ENCODE peak calls at places on chromosome 1, in six cellular contexts. P is tibial artery, A is ovary, N is SK-N-SH, K is GM06990, F is heart left ventricle. W is an unnamed sample.

GRCh38 chr1:6185635-6186382 is 5.7 kb upstream of the CHD5 start:
- DNase-seq in N (peak; percentile 61), P (no peak), A (no peak), K (no peak), F (no peak), W (no peak)

GRCh38 chr1:209076688-209077087 is 506.8 kb upstream of the CAMK1G start:
- DNase-seq in K (peak; percentile 20), N (no peak), F (no peak), A (no peak), P (no peak), W (no peak)

GRCh38 chr1:86750076-86750475 is 45.7 kb downstream of the SH3GLB1 start:
- DNase-seq in A (no peak), N (no peak), P (no peak), K (no peak), F (no peak), W (no peak)

GRCh38 chr1:237005674-237006073 is 1.4 kb upstream of the MT1HL1 start:
- DNase-seq in F (no peak), P (no peak), A (no peak), K (no peak), N (no peak), W (no peak)

GRCh38 chr1:202056644-202057334 is 46.4 kb downstream of the ELF3 start:
- DNase-seq in N (no peak), A (no peak), F (peak; percentile 80), P (no peak), K (no peak), W (no peak)

GRCh38 chr1:87291107-87291506 is 37.6 kb upstream of the LMO4 start:
- DNase-seq in F (no peak), P (no peak), A (no peak), K (no peak), N (no peak), W (no peak)

GRCh38 chr1:91730781-91731732 is 154.9 kb downstream of the TGFBR3 start:
- DNase-seq in P (no peak), N (no peak), F (no peak), K (no peak), A (no peak), W (no peak)

GRCh38 chr1:5839811-5840550 is 152.2 kb downstream of the NPHP4 start:
- DNase-seq in F (peak; percentile 40), A (no peak), K (no peak), N (no peak), P (no peak), W (no peak)

GRCh38 chr1:2115008-2115921 is 65.1 kb downstream of the PRKCZ start:
- DNase-seq in K (no peak), F (peak; percentile 48), A (no peak), N (no peak), P (no peak), W (no peak)

GRCh38 chr1:201310986-201311355 is 27.7 kb downstream of the PKP1 start:
- DNase-seq in P (no peak), F (peak; percentile 41), N (no peak), A (no peak), K (no peak), W (no peak)

GRCh38 chr1:219958875-219959417 is 30.6 kb upstream of the SLC30A10 start:
- DNase-seq in F (no peak), P (no peak), N (no peak), K (no peak), A (no peak), W (no peak)

GRCh38 chr1:202270871-202271326 is 70.8 kb downstream of the UBE2T start:
- DNase-seq in P (peak; percentile 47), A (no peak), N (no peak), F (no peak), K (no peak), W (no peak)

GRCh38 chr1:172668097-172668496 is 9.2 kb downstream of the FASLG start:
- DNase-seq in A (no peak), K (no peak), N (no peak), F (no peak), P (no peak), W (no peak)

GRCh38 chr1:19744335-19744743 is 55.4 kb downstream of the TMCO4 start:
- DNase-seq in N (no peak), P (no peak), F (no peak), A (no peak), K (no peak), W (no peak)

GRCh38 chr1:174153085-174153824 is 6.1 kb upstream of the RABGAP1L start:
- DNase-seq in A (no peak), P (no peak), K (peak; percentile 53), F (no peak), N (no peak), W (no peak)

GRCh38 chr1:108192581-108192980 is 7.6 kb downstream of the SLC25A24 start:
- DNase-seq in A (no peak), K (no peak), N (no peak), F (peak; percentile 56), P (no peak), W (no peak)

GRCh38 chr1:93673159-93673657 is 8.4 kb downstream of the BCAR3 start:
- DNase-seq in F (no peak), K (no peak), N (peak; percentile 40), P (no peak), A (no peak), W (no peak)

GRCh38 chr1:33094971-33095604 is 14.1 kb downstream of the AZIN2 start:
- DNase-seq in F (no peak), P (no peak), K (no peak), A (peak; percentile 62), N (peak; percentile 68), W (no peak)

GRCh38 chr1:183106166-183106565 is 79.9 kb upstream of the LAMC2 start:
- DNase-seq in K (no peak), A (no peak), F (no peak), P (no peak), N (no peak), W (no peak)

GRCh38 chr1:168362991-168363390 is 82.3 kb downstream of the TBX19 start:
- DNase-seq in K (no peak), P (no peak), F (no peak), A (no peak), N (no peak), W (no peak)

GRCh38 chr1:176164014-176164678 is 42.9 kb downstream of the COP1 start:
- DNase-seq in N (no peak), K (no peak), A (no peak), P (no peak), F (no peak), W (no peak)

GRCh38 chr1:221117548-221117951 is 238.3 kb downstream of the HLX start:
- DNase-seq in N (peak; percentile 49), K (no peak), F (peak; percentile 55), A (no peak), P (peak; percentile 73), W (peak; percentile 96)

GRCh38 chr1:23278717-23279116 is 61.4 kb upstream of the HTR1D start:
- DNase-seq in A (no peak), F (no peak), P (no peak), K (no peak), N (no peak), W (no peak)

GRCh38 chr1:235041201-235041600 is 87.4 kb downstream of the TOMM20 start:
- DNase-seq in N (no peak), P (peak; percentile 66), A (no peak), K (no peak), F (no peak), W (no peak)

GRCh38 chr1:2547210-2548067 is 8.7 kb upstream of the TNFRSF14 start:
- DNase-seq in N (no peak), K (peak; percentile 80), F (no peak), P (no peak), A (no peak), W (no peak)

GRCh38 chr1:193185861-193186714 is at the start of gene B3GALT2:
- DNase-seq in N (peak; percentile 19), F (no peak), K (no peak), P (no peak), A (no peak), W (no peak)

GRCh38 chr1:45684402-45684801 is 1.9 kb downstream of the GPBP1L1 start:
- DNase-seq in K (no peak), N (no peak), F (no peak), P (no peak), A (no peak), W (no peak)

GRCh38 chr1:109274533-109275476 is 8.1 kb downstream of the PSRC1 start:
- DNase-seq in P (no peak), K (no peak), N (peak; percentile 65), F (no peak), A (no peak), W (peak; percentile 79)

GRCh38 chr1:235336903-235337302 is 8.5 kb downstream of the GGPS1 start:
- DNase-seq in F (no peak), N (no peak), A (no peak), K (no peak), P (no peak), W (no peak)

GRCh38 chr1:204075890-204076837 is 3.2 kb downstream of the SOX13 start:
- DNase-seq in A (no peak), K (no peak), F (no peak), P (no peak), N (no peak), W (no peak)
- H3K4me3 ChIP-seq in A (peak overlapping the region; percentile 70), K (no peak overlapping the region), F (peak overlapping the region; percentile 90), P (peak overlapping the region; percentile 87), N (no peak overlapping the region), W (no peak overlapping the region)

GRCh38 chr1:37703061-37703460 is 10.7 kb downstream of the CDCA8 start:
- DNase-seq in F (no peak), A (no peak), P (no peak), K (no peak), N (no peak), W (no peak)
- TF ChIP-seq CTCF in F (no peak), A (no peak), P (no peak), K (no peak), N (no peak), W (no peak)

DNA sequence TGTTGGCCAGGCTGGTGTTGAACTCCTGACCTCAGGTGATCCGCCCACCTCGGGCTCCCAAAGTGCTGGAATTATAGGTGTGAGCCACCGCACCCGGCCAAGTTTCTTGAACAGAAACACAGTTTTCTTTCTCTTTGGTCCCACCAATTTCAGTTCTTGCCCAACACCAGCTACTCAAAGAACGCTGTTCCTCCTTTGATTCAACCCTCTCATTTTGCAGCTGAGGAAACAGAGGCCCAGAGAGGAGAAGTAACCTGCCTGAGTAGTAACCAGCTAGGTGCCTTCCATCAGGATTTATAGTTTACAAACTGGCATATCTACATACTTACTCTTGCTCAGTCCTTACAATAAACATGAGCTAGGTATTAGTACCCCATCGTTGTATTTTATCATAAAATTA is 119.9 kb downstream of the SYF2 start:
- DNase-seq in F (no peak), K (no peak), P (no peak), N (no peak), A (no peak), W (no peak)
- H3K4me3 ChIP-seq in F (no peak overlapping the region), K (no peak overlapping the region), P (no peak overlapping the region), N (no peak overlapping the region), A (no peak overlapping the region), W (no peak overlapping the region)

GRCh38 chr1:43074709-43075108 is 97.4 kb downstream of the EBNA1BP2 start:
- DNase-seq in K (no peak), N (no peak), A (no peak), F (no peak), P (no peak), W (no peak)

GRCh38 chr1:43074244-43074643 is 97.8 kb downstream of the EBNA1BP2 start:
- DNase-seq in N (no peak), F (no peak), K (no peak), A (no peak), P (no peak), W (no peak)

GRCh38 chr1:43073490-43074230 is 98.4 kb downstream of the EBNA1BP2 start:
- DNase-seq in N (peak; percentile 81), K (no peak), F (no peak), A (peak; percentile 70), P (peak; percentile 78), W (no peak)

GRCh38 chr1:43072314-43072713 is 99.8 kb downstream of the EBNA1BP2 start:
- DNase-seq in N (no peak), P (no peak), K (no peak), A (no peak), F (no peak), W (no peak)

GRCh38 chr1:43077273-43077672 is 94.8 kb downstream of the EBNA1BP2 start:
- DNase-seq in F (no peak), A (no peak), P (no peak), N (no peak), K (no peak), W (no peak)
- TF ChIP-seq CTCF in F (no peak), A (no peak), P (no peak), N (no peak), K (no peak), W (no peak)

W was measured in kidney epithelial cell.